ENCODE peak calls at places on chromosomes 12 and 14, in four cellular contexts. B, D, L and V are unnamed samples.

GRCh38 chr12:79001404-79001803 is 136.8 kb downstream of the SYT1 start:
- DNase-seq in D (no peak), L (no peak), B (no peak), V (no peak)

GRCh38 chr12:71057330-71057729 is 100.5 kb downstream of the TSPAN8 start:
- DNase-seq in L (no peak), D (no peak), B (no peak), V (no peak)

GRCh38 chr14:81164167-81164774 is 56.5 kb downstream of the GTF2A1 start:
- DNase-seq in L (peak), B (peak), D (peak), V (peak)

GRCh38 chr12:7042847-7043246 is 17.7 kb upstream of the C1S start:
- DNase-seq in D (peak), L (no peak), B (no peak), V (peak)

GRCh38 chr12:47748507-47748828 is 10.2 kb downstream of the RAPGEF3 start:
- DNase-seq in B (no peak), D (peak), L (no peak), V (no peak)

GRCh38 chr12:108724054-108724889 is 7.0 kb downstream of the CORO1C start:
- DNase-seq in L (no peak), D (no peak), B (no peak), V (peak)

GRCh38 chr12:80157640-80158039 is 58.3 kb downstream of the OTOGL start:
- DNase-seq in L (no peak), D (no peak), B (no peak), V (peak)

GRCh38 chr12:107344035-107344808 is 250.9 kb upstream of the CRY1 start:
- DNase-seq in B (no peak), D (no peak), L (no peak), V (peak)

GRCh38 chr14:47626151-47627035 is 49.0 kb downstream of the MDGA2 start:
- DNase-seq in L (no peak), B (no peak), D (no peak), V (no peak)

GRCh38 chr14:99982449-99983250 is 82.6 kb upstream of the EVL start:
- DNase-seq in B (peak), L (peak), D (peak), V (peak)

GRCh38 chr12:121858662-121859572 is at the start of gene HPD:
- DNase-seq in D (peak), L (no peak), B (no peak), V (peak)

GRCh38 chr14:58815046-58815701 is 177.4 kb downstream of the DACT1 start:
- DNase-seq in B (no peak), L (no peak), D (no peak), V (peak)

GRCh38 chr12:27005495-27005894 is 8.7 kb downstream of the TM7SF3 start:
- DNase-seq in L (no peak), B (no peak), D (no peak), V (no peak)

GRCh38 chr12:129001-129400 is 62.4 kb downstream of the IQSEC3 start:
- DNase-seq in L (no peak), D (no peak), B (no peak), V (no peak)

GRCh38 chr12:46088040-46088439 is 97.7 kb upstream of the SCAF11 start:
- DNase-seq in B (no peak), D (peak), L (no peak), V (no peak)

GRCh38 chr14:72608391-72609204 is 285.3 kb downstream of the DPF3 start:
- DNase-seq in D (peak), L (no peak), B (peak), V (peak)

GRCh38 chr12:69540606-69541386 is 44.5 kb upstream of the CCT2 start:
- DNase-seq in D (peak), B (no peak), L (no peak), V (peak)

GRCh38 chr14:33530358-33530757 is 420.5 kb downstream of the EGLN3 start:
- DNase-seq in L (no peak), D (no peak), B (no peak), V (no peak)

GRCh38 chr12:46808955-46809697 is 16.7 kb downstream of the SLC38A4 start:
- DNase-seq in B (no peak), L (no peak), D (no peak), V (no peak)

GRCh38 chr14:34436960-34437728 is 24.9 kb downstream of the SPTSSA start:
- DNase-seq in L (no peak), B (no peak), D (no peak), V (no peak)

GRCh38 chr14:106200539-106201310 is 674.3 kb downstream of the TMEM121 start:
- DNase-seq in D (no peak), B (no peak), L (no peak), V (no peak)

GRCh38 chr12:113310489-113310888 is 24.4 kb downstream of the SLC8B1 start:
- DNase-seq in D (peak), B (no peak), L (no peak), V (peak)

GRCh38 chr12:124698211-124698997 is 131.0 kb upstream of the NCOR2 start:
- DNase-seq in L (no peak), B (no peak), D (peak), V (no peak)

GRCh38 chr14:92993302-92993701 is 70.4 kb downstream of the CHGA start:
- DNase-seq in B (no peak), L (no peak), D (peak), V (no peak)

GRCh38 chr14:89787525-89787924 is 167.0 kb downstream of the EFCAB11 start:
- DNase-seq in L (no peak), B (no peak), D (peak), V (peak)

GRCh38 chr12:119307747-119308146 is 26.8 kb upstream of the CCDC60 start:
- DNase-seq in D (no peak), B (no peak), L (no peak), V (no peak)

GRCh38 chr14:104426771-104427125 is 152.8 kb upstream of the C14orf180 start:
- DNase-seq in D (peak), L (no peak), B (no peak), V (no peak)

GRCh38 chr12:39920222-39920621 is 185.7 kb downstream of the SLC2A13 start:
- DNase-seq in B (no peak), L (no peak), D (no peak), V (no peak)

GRCh38 chr12:122184522-122184921 is 1.6 kb downstream of the LRRC43 start:
- DNase-seq in D (no peak), B (no peak), L (no peak), V (no peak)

GRCh38 chr14:105537580-105538474 is 11.4 kb downstream of the TMEM121 start:
- DNase-seq in D (peak), L (no peak), B (no peak), V (peak)

GRCh38 chr14:71228711-71229110 is 321.5 kb downstream of the PCNX1 start:
- DNase-seq in L (no peak), D (no peak), B (no peak), V (no peak)

GRCh38 chr12:6461401-6462233 is 8.9 kb downstream of the VAMP1 start:
- DNase-seq in L (peak), D (no peak), B (no peak), V (no peak)

GRCh38 chr12:20865873-20866272 is 55.4 kb downstream of the SLCO1B3 start:
- DNase-seq in L (no peak), B (no peak), D (no peak), V (peak)

GRCh38 chr12:113439606-113440030 is 17.4 kb downstream of the SDSL start:
- DNase-seq in B (no peak), L (no peak), D (peak), V (peak)

GRCh38 chr14:68133856-68134255 is 314.3 kb downstream of the RAD51B start:
- DNase-seq in L (no peak), B (no peak), D (no peak), V (no peak)

GRCh38 chr14:96247031-96247430 is 9.0 kb upstream of the BDKRB1 start:
- DNase-seq in L (no peak), D (no peak), B (no peak), V (no peak)

GRCh38 chr12:16048511-16048910 is 137.4 kb downstream of the DERA start:
- DNase-seq in L (no peak), B (no peak), D (no peak), V (no peak)

GRCh38 chr14:52485350-52485960 is 66.8 kb downstream of the TXNDC16 start:
- DNase-seq in B (no peak), D (no peak), L (no peak), V (peak)

GRCh38 chr12:123548107-123548506 is 14.6 kb upstream of the RILPL1 start:
- DNase-seq in D (no peak), B (no peak), L (no peak), V (no peak)

DNA sequence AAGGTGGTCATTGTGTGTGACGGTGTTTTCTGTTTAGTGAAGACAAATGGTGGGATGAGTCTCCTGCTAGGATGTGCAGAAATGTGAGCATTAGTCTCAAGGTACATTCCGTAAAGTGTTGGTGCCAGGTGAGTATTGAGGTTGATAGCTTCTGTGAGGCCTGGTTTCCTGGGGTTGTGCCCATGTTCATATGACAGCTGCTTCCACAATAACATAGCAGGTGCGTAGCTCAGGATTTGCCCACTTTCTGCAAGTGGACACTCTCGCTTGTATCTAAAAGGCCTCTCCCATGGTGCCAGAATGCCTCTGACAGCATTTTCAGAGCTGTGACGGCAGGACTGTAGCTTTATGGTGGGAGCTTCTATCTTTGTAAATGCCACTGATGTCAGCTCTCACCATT is 832.0 kb downstream of the DIO2 start:
- DNase-seq in B (no peak), L (no peak), D (no peak), V (no peak)
- H2AFZ ChIP-seq in B (no peak), L (no peak), D (no peak), V (no peak)

DNA sequence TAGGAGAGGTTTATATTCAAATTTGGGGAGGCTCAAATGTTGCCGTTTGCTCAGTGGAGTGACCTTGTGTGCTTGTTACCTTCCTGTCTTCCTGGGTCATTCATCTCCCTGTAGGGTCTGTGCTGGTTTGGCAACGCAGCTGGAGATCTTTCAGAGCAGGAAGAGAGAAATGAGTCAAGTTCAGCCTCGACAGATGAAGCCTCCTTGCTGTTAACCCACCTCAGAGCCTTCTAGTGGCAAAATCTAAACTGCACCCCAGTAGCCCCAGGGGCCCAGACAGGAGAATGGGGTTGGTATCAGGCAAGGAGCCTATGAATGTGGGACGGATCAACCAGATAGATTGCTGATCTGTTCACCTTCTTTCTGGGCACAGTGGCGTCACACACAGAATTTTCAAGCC is 999.3 kb downstream of the VRK1 start:
- DNase-seq in L (no peak), D (peak), B (no peak), V (no peak)
- TF ChIP-seq CTCF in L (no peak), D (no peak), B (no peak), V (no peak)

DNA sequence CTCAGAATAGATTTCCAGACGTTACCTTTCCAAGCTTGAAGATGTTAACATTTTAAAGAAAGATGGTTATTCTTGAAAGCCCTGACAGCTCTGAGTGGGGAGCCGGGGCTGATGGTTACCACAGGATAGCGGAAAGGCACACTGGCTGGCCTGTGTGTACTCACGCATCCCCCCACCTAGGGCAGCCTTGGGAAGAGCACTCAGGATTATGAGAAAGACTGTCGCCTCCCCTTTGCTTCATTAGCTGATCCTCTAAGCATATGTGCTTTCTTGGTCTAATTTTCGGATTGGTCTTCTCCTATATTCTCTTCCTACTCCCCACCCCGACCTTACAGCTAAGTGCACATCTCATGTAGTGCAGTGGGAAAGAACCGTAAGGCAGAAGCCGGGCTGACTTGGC is 20.7 kb downstream of the NTF3 start:
- DNase-seq in B (no peak), D (no peak), L (no peak), V (no peak)
- H2AFZ ChIP-seq in B (no peak), D (no peak), L (no peak), V (no peak)

GRCh38 chr14:61298834-61299233 is 17.7 kb upstream of the TMEM30B start:
- DNase-seq in B (no peak), L (no peak), D (no peak), V (no peak)
- TF ChIP-seq CTCF in B (no peak), L (no peak), D (no peak), V (no peak)

GRCh38 chr12:54622463-54623183 is 12.1 kb downstream of the LACRT start:
- DNase-seq in B (no peak), D (no peak), L (no peak), V (peak)

GRCh38 chr12:54612216-54612750 is 22.4 kb downstream of the LACRT start:
- DNase-seq in L (no peak), B (no peak), D (no peak), V (no peak)

GRCh38 chr12:54611715-54612116 is 23.0 kb downstream of the LACRT start:
- DNase-seq in L (no peak), D (no peak), B (no peak), V (no peak)

DNA sequence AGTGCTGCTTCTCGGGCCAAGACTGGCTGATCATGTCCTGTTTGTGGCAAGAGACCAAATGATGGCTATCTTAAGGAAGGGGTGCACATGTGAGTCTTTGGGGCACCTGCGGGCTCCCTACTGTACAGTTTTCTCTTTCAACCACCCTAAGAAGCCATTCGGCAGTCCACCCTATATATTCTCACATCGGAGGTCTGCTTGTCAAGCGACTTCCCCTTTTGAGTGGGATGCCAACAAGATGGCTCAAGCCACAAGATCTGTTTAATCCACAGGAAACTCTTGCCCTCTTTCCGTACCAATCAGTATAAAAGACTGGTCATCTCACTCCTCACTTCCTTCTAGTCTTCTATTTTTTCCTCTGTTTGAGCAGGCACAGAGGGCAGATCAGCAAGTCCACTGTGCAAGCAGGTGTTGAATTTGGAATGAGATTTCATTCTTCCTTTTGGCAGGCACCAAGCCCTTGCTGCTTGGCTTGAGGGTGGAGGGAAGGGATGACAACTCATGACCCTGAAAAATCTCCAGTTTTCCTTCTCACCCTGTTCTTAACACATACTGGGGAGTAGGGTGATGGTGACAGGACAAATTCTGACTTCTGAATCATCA is 17.7 kb downstream of the LACRT start:
- DNase-seq in L (no peak), B (no peak), D (no peak), V (no peak)
- H2AFZ ChIP-seq in L (no peak), B (no peak), D (no peak), V (no peak)